ENCODE peak calls at places on chromosomes 11 and 22, in ten cellular contexts. M, U, Q, I, W, A, J, Y, O and G are unnamed samples.

GRCh38 chr11:18617688-18618340 is 16.3 kb downstream of the SPTY2D1 start:
- DNase-seq in M (no peak), U (no peak), Q (no peak), I (peak), W (no peak), A (no peak), J (no peak), Y (no peak), O (no peak), G (no peak)

GRCh38 chr11:120807414-120808150 is 216.3 kb upstream of the TBCEL start:
- DNase-seq in M (no peak), U (peak), Q (no peak), I (peak), W (no peak), A (no peak), J (no peak), Y (peak), O (peak), G (no peak)

GRCh38 chr11:26199341-26199740 is 132.6 kb upstream of the ANO3 start:
- DNase-seq in M (no peak), U (no peak), Q (no peak), I (peak), W (no peak), A (no peak), J (no peak), Y (no peak), O (no peak), G (no peak)

GRCh38 chr22:28424427-28425080 is 255.1 kb downstream of the TTC28 start:
- DNase-seq in M (no peak), U (peak), Q (no peak), I (peak), W (no peak), A (no peak), J (no peak), Y (peak), O (no peak), G (no peak)

GRCh38 chr11:120912504-120912903 is 111.4 kb upstream of the TBCEL start:
- DNase-seq in M (no peak), U (peak), Q (no peak), I (peak), W (no peak), A (no peak), J (no peak), Y (peak), O (peak), G (no peak)

GRCh38 chr11:3229673-3230630 is 2.3 kb downstream of the MRGPRE start:
- DNase-seq in M (no peak), U (no peak), Q (no peak), I (no peak), W (no peak), A (no peak), J (no peak), Y (no peak), O (no peak), G (no peak)

GRCh38 chr11:1916132-1916985 is 3.1 kb upstream of the TNNT3 start:
- DNase-seq in M (no peak), U (no peak), Q (no peak), I (no peak), W (no peak), A (no peak), J (no peak), Y (no peak), O (no peak), G (no peak)

GRCh38 chr11:117179048-117179999 is 781 bp downstream of the SIDT2 start:
- DNase-seq in M (peak), U (no peak), Q (no peak), I (peak), W (peak), A (peak), J (peak), Y (peak), O (no peak), G (peak)

GRCh38 chr11:123218451-123218850 is 23.4 kb upstream of the CLMP start:
- DNase-seq in M (no peak), U (no peak), Q (no peak), I (no peak), W (no peak), A (no peak), J (no peak), Y (no peak), O (no peak), G (no peak)

GRCh38 chr22:19098157-19098556 is 24.1 kb downstream of the DGCR2 start:
- DNase-seq in M (no peak), U (no peak), Q (no peak), I (no peak), W (no peak), A (no peak), J (no peak), Y (no peak), O (no peak), G (no peak)

GRCh38 chr11:82757660-82758301 is 24.1 kb upstream of the FAM181B start:
- DNase-seq in M (no peak), U (no peak), Q (no peak), I (no peak), W (no peak), A (no peak), J (no peak), Y (no peak), O (no peak), G (no peak)

GRCh38 chr11:128724891-128725611 is 31.2 kb downstream of the FLI1 start:
- DNase-seq in M (no peak), U (no peak), Q (no peak), I (no peak), W (no peak), A (no peak), J (no peak), Y (no peak), O (no peak), G (peak)

GRCh38 chr22:50729391-50730012 is 8.5 kb upstream of the ACR start:
- DNase-seq in M (peak), U (no peak), Q (no peak), I (no peak), W (peak), A (no peak), J (no peak), Y (no peak), O (no peak), G (no peak)

GRCh38 chr11:2788751-2789140 is 89.0 kb upstream of the KCNQ1OT1 start:
- DNase-seq in M (peak), U (no peak), Q (peak), I (no peak), W (peak), A (peak), J (peak), Y (no peak), O (no peak), G (peak)

GRCh38 chr22:31870890-31871289 is 73.4 kb upstream of the YWHAH start:
- DNase-seq in M (no peak), U (no peak), Q (no peak), I (peak), W (no peak), A (no peak), J (no peak), Y (peak), O (peak), G (no peak)

GRCh38 chr11:75277211-75277805 is 36.7 kb downstream of the TPBGL start:
- DNase-seq in M (no peak), U (no peak), Q (no peak), I (no peak), W (peak), A (peak), J (no peak), Y (no peak), O (no peak), G (no peak)

GRCh38 chr11:66936326-66936725 is 21.9 kb downstream of the PC start:
- DNase-seq in M (no peak), U (peak), Q (no peak), I (peak), W (no peak), A (no peak), J (no peak), Y (no peak), O (no peak), G (no peak)

GRCh38 chr22:27644566-27644965 is 157.0 kb downstream of the MN1 start:
- DNase-seq in M (no peak), U (no peak), Q (no peak), I (no peak), W (no peak), A (no peak), J (no peak), Y (no peak), O (no peak), G (no peak)

GRCh38 chr11:33778682-33779081 is 4.4 kb upstream of the FBXO3 start:
- DNase-seq in M (no peak), U (no peak), Q (no peak), I (peak), W (no peak), A (no peak), J (no peak), Y (no peak), O (no peak), G (no peak)

GRCh38 chr22:34080501-34080900 is 160.2 kb upstream of the LARGE1 start:
- DNase-seq in M (no peak), U (no peak), Q (no peak), I (no peak), W (no peak), A (no peak), J (no peak), Y (no peak), O (no peak), G (no peak)

GRCh38 chr11:18016789-18017188 is 3.9 kb upstream of the SERGEF start:
- DNase-seq in M (no peak), U (no peak), Q (no peak), I (no peak), W (no peak), A (no peak), J (no peak), Y (no peak), O (no peak), G (no peak)

GRCh38 chr11:95231881-95232605 is 1.0 kb upstream of the SESN3 start:
- DNase-seq in M (peak), U (no peak), Q (peak), I (peak), W (peak), A (peak), J (peak), Y (no peak), O (no peak), G (peak)

GRCh38 chr11:111456859-111457730 is 55.1 kb downstream of the BTG4 start:
- DNase-seq in M (no peak), U (no peak), Q (no peak), I (no peak), W (no peak), A (no peak), J (no peak), Y (no peak), O (no peak), G (no peak)

GRCh38 chr22:48432721-48433518 is 1394.8 kb downstream of the BRD1 start:
- DNase-seq in M (no peak), U (no peak), Q (no peak), I (no peak), W (no peak), A (peak), J (no peak), Y (no peak), O (no peak), G (no peak)

GRCh38 chr11:33970984-33971466 is 79.1 kb upstream of the LMO2 start:
- DNase-seq in M (no peak), U (no peak), Q (peak), I (peak), W (peak), A (peak), J (peak), Y (peak), O (peak), G (no peak)

GRCh38 chr11:10823152-10823579 is 14.4 kb upstream of the EIF4G2 start:
- DNase-seq in M (no peak), U (no peak), Q (no peak), I (no peak), W (no peak), A (no peak), J (no peak), Y (no peak), O (no peak), G (no peak)
- H3K27ac ChIP-seq in M (peak), U (no peak), Q (no peak), I (no peak), W (no peak), A (no peak), J (no peak), Y (no peak), O (no peak), G (no peak)

GRCh38 chr11:57667065-57667714 is 724 bp upstream of the ZDHHC5 start:
- DNase-seq in M (peak), U (peak), Q (peak), I (peak), W (peak), A (peak), J (peak), Y (peak), O (peak), G (no peak)
- TF ChIP-seq CTCF in M (no peak), U (no peak), Q (no peak), I (no peak), W (no peak), A (no peak), J (no peak), Y (no peak), O (no peak), G (no peak)

GRCh38 chr11:61917357-61918109 is at the start of gene RAB3IL1:
- DNase-seq in M (no peak), U (no peak), Q (peak), I (peak), W (peak), A (peak), J (peak), Y (peak), O (peak), G (no peak)

GRCh38 chr11:61918251-61919112 is 1.1 kb upstream of the RAB3IL1 start:
- DNase-seq in M (no peak), U (no peak), Q (peak), I (peak), W (peak), A (peak), J (peak), Y (no peak), O (no peak), G (no peak)

GRCh38 chr11:61919113-61919840 is 1.9 kb upstream of the RAB3IL1 start:
- DNase-seq in M (no peak), U (no peak), Q (no peak), I (no peak), W (peak), A (no peak), J (no peak), Y (no peak), O (no peak), G (no peak)

GRCh38 chr11:61914471-61915171 is 2.7 kb downstream of the RAB3IL1 start:
- DNase-seq in M (no peak), U (no peak), Q (no peak), I (no peak), W (peak), A (peak), J (peak), Y (no peak), O (no peak), G (no peak)

DNA sequence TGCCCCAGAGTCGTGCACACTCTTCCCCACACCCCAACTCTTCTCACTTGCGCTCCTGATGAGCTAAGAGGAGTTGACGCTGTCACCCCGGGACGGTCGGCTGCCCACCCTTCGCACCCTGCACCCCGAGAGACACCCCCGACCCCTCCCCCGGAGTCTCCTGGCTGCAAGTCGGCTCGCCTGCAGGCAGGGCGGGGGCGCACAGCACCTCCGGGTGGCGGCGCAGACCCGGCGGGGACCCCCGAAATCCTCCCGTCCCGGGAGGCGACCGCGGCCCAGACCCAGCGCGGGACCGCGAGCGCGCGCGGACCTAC is 366 bp downstream of the RAB3IL1 start:
- DNase-seq in M (no peak), U (no peak), Q (no peak), I (no peak), W (no peak), A (no peak), J (peak), Y (no peak), O (no peak), G (no peak)
- H3K27ac ChIP-seq in M (peak), U (no peak), Q (no peak), I (no peak), W (peak), A (peak), J (peak), Y (no peak), O (no peak), G (no peak)

GRCh38 chr22:20249797-20250354 is 18.2 kb downstream of the RTN4R start:
- DNase-seq in M (no peak), U (no peak), Q (peak), I (peak), W (peak), A (no peak), J (no peak), Y (no peak), O (no peak), G (no peak)
- TF ChIP-seq CTCF in M (no peak), U (no peak), Q (no peak), I (no peak), W (no peak), A (no peak), J (no peak), Y (no peak), O (no peak), G (no peak)

GRCh38 chr11:5367461-5368074 is 16.0 kb upstream of the OR51M1 start:
- DNase-seq in M (no peak), U (no peak), Q (no peak), I (peak), W (no peak), A (no peak), J (peak), Y (no peak), O (no peak), G (no peak)
- H3K27ac ChIP-seq in M (no peak), U (no peak), Q (no peak), I (peak), W (no peak), A (no peak), J (no peak), Y (no peak), O (no peak), G (no peak)

DNA sequence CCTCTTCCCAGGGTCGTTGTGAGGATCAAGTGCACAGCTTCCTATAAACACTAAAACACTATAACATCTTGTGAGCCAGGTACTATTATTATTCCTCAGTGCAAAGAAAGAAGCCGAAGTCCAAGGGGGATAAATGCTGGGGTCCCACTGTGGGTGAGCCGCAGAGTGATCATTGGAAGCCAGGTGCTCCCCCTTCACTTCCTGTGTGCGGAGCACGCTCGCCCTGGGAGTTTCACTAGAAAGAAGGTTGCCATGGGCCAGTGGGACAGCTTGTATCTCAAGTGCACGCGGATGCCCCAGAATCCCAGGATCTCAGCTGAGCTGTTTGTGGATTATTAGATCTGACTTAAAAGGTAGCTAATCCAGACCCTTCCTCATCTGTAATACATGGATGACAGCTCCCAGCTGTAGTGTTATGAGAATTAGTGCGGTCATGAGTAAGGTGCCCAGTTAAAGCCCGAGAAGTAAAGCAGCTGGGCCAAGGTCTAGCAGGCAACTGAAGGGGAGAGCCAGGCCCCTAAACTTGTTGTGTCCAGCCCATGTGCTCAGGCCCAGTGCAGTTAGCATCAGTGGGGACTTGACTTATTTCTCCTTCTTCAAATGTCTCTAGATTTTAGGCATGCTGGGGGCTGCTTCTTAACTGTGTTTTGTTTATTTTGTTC is 941 bp downstream of the CBY1 start:
- DNase-seq in M (no peak), U (peak), Q (no peak), I (peak), W (no peak), A (no peak), J (no peak), Y (peak), O (peak), G (no peak)
- TF ChIP-seq CTCF in M (no peak), U (no peak), Q (no peak), I (no peak), W (no peak), A (no peak), J (no peak), Y (no peak), O (no peak), G (no peak)

DNA sequence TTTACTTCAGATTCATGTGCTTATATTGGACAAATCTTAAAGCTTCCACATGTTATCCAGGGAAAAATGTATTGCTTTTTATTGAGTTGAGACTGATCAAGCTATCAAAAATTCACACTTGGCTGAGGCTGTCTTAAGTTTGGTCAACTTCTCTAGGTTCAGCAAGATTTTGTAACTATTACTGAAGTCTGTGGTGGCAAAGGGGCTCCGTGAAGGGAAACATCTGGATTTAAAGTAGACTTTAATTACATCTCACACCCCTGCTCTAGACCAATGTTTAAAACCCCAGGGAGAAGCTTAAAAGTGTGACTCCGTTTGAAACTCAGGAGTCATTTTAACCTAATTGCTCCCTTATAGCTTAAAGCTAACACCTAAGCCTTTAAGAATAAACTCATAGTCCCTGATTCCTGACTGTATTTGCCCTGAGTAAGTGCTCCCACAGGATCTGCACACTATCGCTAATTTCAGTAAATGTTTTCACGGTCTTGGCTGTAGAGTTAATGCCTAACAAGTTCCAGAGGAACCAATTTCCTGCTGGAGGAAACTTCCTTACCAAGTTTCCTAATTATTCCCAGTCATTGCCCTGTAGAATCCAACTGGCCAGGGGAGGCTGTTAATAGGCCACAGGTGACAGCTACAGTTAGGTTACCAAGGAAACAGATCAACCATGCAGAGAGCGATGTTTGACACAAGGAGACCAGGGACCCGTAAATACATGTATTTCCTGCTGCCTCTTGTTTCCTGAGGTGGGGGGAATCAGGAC is 40.5 kb downstream of the OR10A6 start:
- DNase-seq in M (no peak), U (no peak), Q (no peak), I (no peak), W (no peak), A (no peak), J (no peak), Y (no peak), O (no peak), G (no peak)
- H3K27ac ChIP-seq in M (no peak), U (no peak), Q (no peak), I (no peak), W (no peak), A (no peak), J (no peak), Y (no peak), O (no peak), G (no peak)

GRCh38 chr11:113723706-113724246 is 17.7 kb upstream of the TMPRSS5 start:
- DNase-seq in M (no peak), U (no peak), Q (no peak), I (no peak), W (no peak), A (no peak), J (no peak), Y (no peak), O (no peak), G (no peak)

GRCh38 chr11:113721462-113722066 is 15.5 kb upstream of the TMPRSS5 start:
- DNase-seq in M (no peak), U (no peak), Q (peak), I (no peak), W (no peak), A (no peak), J (peak), Y (no peak), O (no peak), G (no peak)

GRCh38 chr11:113725411-113725810 is 19.3 kb upstream of the TMPRSS5 start:
- DNase-seq in M (no peak), U (no peak), Q (no peak), I (no peak), W (no peak), A (no peak), J (no peak), Y (peak), O (no peak), G (no peak)

GRCh38 chr11:113722221-113722620 is 16.1 kb upstream of the TMPRSS5 start:
- DNase-seq in M (no peak), U (no peak), Q (no peak), I (no peak), W (no peak), A (no peak), J (no peak), Y (no peak), O (no peak), G (no peak)

GRCh38 chr11:113722934-113723333 is 16.8 kb upstream of the TMPRSS5 start:
- DNase-seq in M (no peak), U (no peak), Q (no peak), I (no peak), W (no peak), A (no peak), J (no peak), Y (peak), O (no peak), G (no peak)
- TF ChIP-seq CTCF in M (no peak), U (no peak), Q (no peak), I (no peak), W (no peak), A (no peak), J (no peak), Y (no peak), O (no peak), G (no peak)

DNA sequence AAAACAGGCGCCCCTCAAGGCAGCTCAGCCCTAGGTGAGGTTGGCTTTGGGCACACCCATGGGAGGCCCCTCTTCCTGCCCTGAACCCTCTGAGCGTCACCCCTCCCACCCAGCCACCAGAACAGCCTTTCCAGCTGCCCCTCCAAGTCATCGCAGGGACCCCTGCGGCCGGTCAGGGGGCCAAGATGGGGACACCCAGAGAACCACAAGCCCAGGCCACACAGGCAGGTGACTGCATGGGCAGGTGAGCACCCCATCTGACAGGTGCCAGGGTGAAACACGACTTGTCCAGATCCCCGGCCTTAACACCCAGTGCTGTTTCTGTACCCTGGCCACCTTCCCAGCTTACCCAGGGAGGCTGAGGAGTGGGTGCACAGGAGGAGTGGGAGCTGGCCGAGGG is 24.6 kb upstream of the GRAMD4 start:
- DNase-seq in M (no peak), U (no peak), Q (no peak), I (no peak), W (no peak), A (no peak), J (no peak), Y (no peak), O (no peak), G (no peak)
- H3K27ac ChIP-seq in M (no peak), U (no peak), Q (no peak), I (no peak), W (no peak), A (peak), J (peak), Y (no peak), O (no peak), G (no peak)